ENCODE peak calls at places on chromosomes 6 and 20, in ten cellular contexts. N is mucosa of descending colon; L is stimulated activated CD8-positive, alpha-beta memory T cell treated with anti-CD3 and anti-CD28 coated beads, Interleukin-7, amount 100 ng/mL, for 48 hours; I is iris pigment epithelial cell; P is GDM1; K is SW480; G is effector CD4-positive, alpha-beta T cell; Z is activated naive CD4-positive, alpha-beta T cell treated with anti-CD3 and anti-CD28 coated beads, Interleukin-2, amount 50 U/mL, for 16 hours; J is NCI-H345; A is T-helper 1 cell. B is an unnamed sample.

GRCh38 chr20:7836076-7836475 is 104.2 kb downstream of the HAO1 start:
- DNase-seq in N (no peak), L (no peak), I (no peak), P (no peak), K (no peak), G (no peak), Z (no peak), J (no peak), A (no peak), B (no peak)

GRCh38 chr20:38278150-38278549 is 17.6 kb upstream of the KIAA1755 start:
- DNase-seq in N (no peak), L (no peak), I (peak), P (no peak), K (no peak), G (no peak), Z (no peak), J (no peak), A (no peak), B (no peak)

GRCh38 chr20:21234816-21235215 is 68.3 kb upstream of the XRN2 start:
- DNase-seq in N (no peak), L (no peak), I (no peak), P (no peak), K (no peak), G (no peak), Z (no peak), J (no peak), A (no peak), B (no peak)

GRCh38 chr6:14932485-14933178 is 313.2 kb upstream of the JARID2 start:
- DNase-seq in N (no peak), L (no peak), I (no peak), P (no peak), K (no peak), G (no peak), Z (no peak), J (no peak), A (no peak), B (peak)

GRCh38 chr20:20664795-20665194 is 47.6 kb downstream of the RALGAPA2 start:
- DNase-seq in N (peak), L (no peak), I (peak), P (peak), K (peak), G (no peak), Z (no peak), J (peak), A (peak), B (peak)

GRCh38 chr6:143063631-143064030 is 2.9 kb downstream of the AIG1 start:
- DNase-seq in N (no peak), L (no peak), I (no peak), P (no peak), K (no peak), G (no peak), Z (no peak), J (no peak), A (no peak), B (no peak)

GRCh38 chr6:39610229-39610628 is 115.0 kb downstream of the KIF6 start:
- DNase-seq in N (no peak), L (no peak), I (peak), P (no peak), K (no peak), G (no peak), Z (no peak), J (no peak), A (no peak), B (peak)

GRCh38 chr6:78615430-78615904 is 251.9 kb upstream of the IRAK1BP1 start:
- DNase-seq in N (no peak), L (no peak), I (peak), P (no peak), K (no peak), G (no peak), Z (no peak), J (no peak), A (no peak), B (no peak)

GRCh38 chr6:104050455-104050854 is 809.3 kb downstream of the HACE1 start:
- DNase-seq in N (no peak), L (no peak), I (no peak), P (no peak), K (no peak), G (no peak), Z (no peak), J (no peak), A (no peak), B (no peak)

GRCh38 chr6:90502866-90503407 is 83.9 kb downstream of the MAP3K7 start:
- DNase-seq in N (no peak), L (no peak), I (peak), P (no peak), K (no peak), G (no peak), Z (no peak), J (peak), A (peak), B (no peak)

GRCh38 chr6:45438849-45439406 is 61.2 kb upstream of the SUPT3H start:
- DNase-seq in N (no peak), L (no peak), I (peak), P (no peak), K (peak), G (no peak), Z (no peak), J (no peak), A (no peak), B (no peak)

GRCh38 chr20:37336369-37337207 is 9.4 kb upstream of the SRC start:
- DNase-seq in N (peak), L (peak), I (no peak), P (peak), K (no peak), G (no peak), Z (peak), J (no peak), A (peak), B (no peak)

GRCh38 chr20:43511879-43512278 is 4.4 kb downstream of the L3MBTL1 start:
- DNase-seq in N (no peak), L (no peak), I (no peak), P (no peak), K (no peak), G (no peak), Z (no peak), J (no peak), A (no peak), B (no peak)

GRCh38 chr6:164152611-164153010 is 738.1 kb downstream of the QKI start:
- DNase-seq in N (no peak), L (no peak), I (no peak), P (no peak), K (no peak), G (no peak), Z (no peak), J (no peak), A (no peak), B (no peak)

GRCh38 chr6:111721677-111722219 is 116.1 kb upstream of the TRAF3IP2 start:
- DNase-seq in N (peak), L (no peak), I (peak), P (peak), K (no peak), G (no peak), Z (peak), J (no peak), A (peak), B (peak)

GRCh38 chr6:54981647-54982046 is 135.1 kb downstream of the FAM83B start:
- DNase-seq in N (no peak), L (no peak), I (peak), P (no peak), K (no peak), G (no peak), Z (no peak), J (no peak), A (no peak), B (no peak)

GRCh38 chr20:21556398-21556797 is 42.5 kb upstream of the NKX2-2 start:
- DNase-seq in N (no peak), L (no peak), I (no peak), P (no peak), K (no peak), G (no peak), Z (no peak), J (no peak), A (no peak), B (no peak)

GRCh38 chr6:10441655-10442009 is 26.8 kb upstream of the TFAP2A start:
- DNase-seq in N (no peak), L (no peak), I (no peak), P (no peak), K (no peak), G (no peak), Z (no peak), J (no peak), A (no peak), B (no peak)

GRCh38 chr6:156992396-156992795 is 215.2 kb downstream of the ARID1B start:
- DNase-seq in N (no peak), L (no peak), I (no peak), P (no peak), K (no peak), G (no peak), Z (no peak), J (no peak), A (no peak), B (no peak)

GRCh38 chr6:137309078-137309762 is 90.0 kb upstream of the IFNGR1 start:
- DNase-seq in N (peak), L (no peak), I (peak), P (peak), K (peak), G (no peak), Z (no peak), J (peak), A (no peak), B (peak)

GRCh38 chr6:871503-871902 is 178.6 kb upstream of the EXOC2 start:
- DNase-seq in N (no peak), L (no peak), I (no peak), P (no peak), K (no peak), G (no peak), Z (no peak), J (no peak), A (no peak), B (no peak)

GRCh38 chr6:135002974-135003703 is 51.5 kb downstream of the HBS1L start:
- DNase-seq in N (no peak), L (no peak), I (no peak), P (no peak), K (no peak), G (no peak), Z (no peak), J (no peak), A (no peak), B (no peak)

GRCh38 chr6:127737009-127737486 is 160.1 kb downstream of the C6orf58 start:
- DNase-seq in N (peak), L (no peak), I (peak), P (no peak), K (peak), G (peak), Z (peak), J (peak), A (peak), B (peak)

GRCh38 chr6:42572523-42572922 is 8.7 kb downstream of the UBR2 start:
- DNase-seq in N (no peak), L (no peak), I (no peak), P (peak), K (no peak), G (no peak), Z (no peak), J (no peak), A (peak), B (no peak)

GRCh38 chr6:157017861-157018260 is 240.7 kb downstream of the ARID1B start:
- DNase-seq in N (no peak), L (no peak), I (no peak), P (no peak), K (no peak), G (no peak), Z (no peak), J (no peak), A (no peak), B (no peak)

GRCh38 chr6:35687658-35688604 is 784 bp downstream of the FKBP5 start:
- DNase-seq in N (peak), L (peak), I (peak), P (no peak), K (peak), G (peak), Z (peak), J (peak), A (peak), B (peak)

GRCh38 chr6:106614592-106615301 is 14.6 kb downstream of the RTN4IP1 start:
- DNase-seq in N (no peak), L (no peak), I (no peak), P (no peak), K (no peak), G (no peak), Z (no peak), J (no peak), A (no peak), B (no peak)

GRCh38 chr6:161033667-161034066 is 42.1 kb downstream of the MAP3K4 start:
- DNase-seq in N (no peak), L (no peak), I (no peak), P (no peak), K (no peak), G (no peak), Z (no peak), J (no peak), A (no peak), B (no peak)

GRCh38 chr6:144350176-144350575 is 65.0 kb downstream of the UTRN start:
- DNase-seq in N (no peak), L (no peak), I (no peak), P (no peak), K (no peak), G (no peak), Z (no peak), J (no peak), A (peak), B (no peak)

GRCh38 chr6:126176266-126176665 is 163.6 kb upstream of the CENPW start:
- DNase-seq in N (no peak), L (no peak), I (peak), P (no peak), K (peak), G (no peak), Z (no peak), J (peak), A (no peak), B (peak)

B was measured in SK-MEL-5.